ENCODE peak calls at places on chromosomes 4 and X, in four cellular contexts. One of them, this sample, is unnamed. For H3K4me1, the result is how much of the 10 kb centered on the place peaks cover.

GRCh38 chr4:188960411-188961093 is 821.3 kb downstream of the TRIML1 start:
- DNase-seq in suprapubic skin: no peak
- DNase-seq in HepG2: no peak
- DNase-seq in lower lobe of right lung: no peak
- DNase-seq in this sample: no peak

GRCh38 chr4:145339075-145339725 is 142.5 kb upstream of the SMAD1 start:
- DNase-seq in HepG2: no peak
- DNase-seq in lower lobe of right lung: no peak
- DNase-seq in suprapubic skin: no peak
- DNase-seq in this sample: no peak

GRCh38 chrX:129540068-129540653 is at the start of gene OCRL:
- DNase-seq in HepG2: peak
- DNase-seq in suprapubic skin: peak
- DNase-seq in lower lobe of right lung: peak
- DNase-seq in this sample: peak

GRCh38 chrX:22063284-22063683 is 31.2 kb downstream of the PHEX start:
- DNase-seq in suprapubic skin: no peak
- DNase-seq in lower lobe of right lung: no peak
- DNase-seq in HepG2: no peak
- DNase-seq in this sample: peak

GRCh38 chr4:169940460-169940859 is 85.7 kb downstream of the MFAP3L start:
- DNase-seq in suprapubic skin: no peak
- DNase-seq in lower lobe of right lung: no peak
- DNase-seq in HepG2: no peak
- DNase-seq in this sample: no peak

GRCh38 chr4:104907991-104908390 is 238.7 kb upstream of the TET2 start:
- DNase-seq in lower lobe of right lung: no peak
- DNase-seq in suprapubic skin: no peak
- DNase-seq in HepG2: no peak
- DNase-seq in this sample: no peak

GRCh38 chr4:118969359-118969758 is 80.7 kb downstream of the SYNPO2 start:
- DNase-seq in HepG2: peak
- DNase-seq in lower lobe of right lung: no peak
- DNase-seq in suprapubic skin: no peak
- DNase-seq in this sample: peak

GRCh38 chrX:154401045-154401799 is 3.0 kb downstream of the RPL10 start:
- DNase-seq in HepG2: peak
- DNase-seq in lower lobe of right lung: no peak
- DNase-seq in suprapubic skin: no peak
- DNase-seq in this sample: peak

GRCh38 chrX:109847257-109848187 is 114.5 kb upstream of the ACSL4 start:
- DNase-seq in suprapubic skin: no peak
- DNase-seq in lower lobe of right lung: no peak
- DNase-seq in HepG2: peak
- DNase-seq in this sample: no peak

GRCh38 chr4:134505511-134505910 is 303.9 kb upstream of the PABPC4L start:
- DNase-seq in suprapubic skin: no peak
- DNase-seq in lower lobe of right lung: no peak
- DNase-seq in HepG2: no peak
- DNase-seq in this sample: no peak

GRCh38 chr4:121277194-121278105 is 103.4 kb downstream of the QRFPR start:
- DNase-seq in lower lobe of right lung: no peak
- DNase-seq in HepG2: peak
- DNase-seq in suprapubic skin: no peak
- DNase-seq in this sample: peak

GRCh38 chrX:1496076-1496475 is 40.9 kb downstream of the P2RY8 start:
- DNase-seq in lower lobe of right lung: no peak
- DNase-seq in suprapubic skin: no peak
- DNase-seq in HepG2: no peak
- DNase-seq in this sample: peak

GRCh38 chrX:111168314-111168713 is 72.3 kb downstream of the PAK3 start:
- DNase-seq in lower lobe of right lung: no peak
- DNase-seq in HepG2: peak
- DNase-seq in suprapubic skin: no peak
- DNase-seq in this sample: no peak

GRCh38 chr4:117983541-117984451 is 50.5 kb upstream of the NDST3 start:
- DNase-seq in suprapubic skin: no peak
- DNase-seq in HepG2: no peak
- DNase-seq in lower lobe of right lung: no peak
- DNase-seq in this sample: no peak

GRCh38 chrX:153778151-153778551 is 2.7 kb upstream of the SRPK3 start:
- DNase-seq in lower lobe of right lung: no peak
- DNase-seq in HepG2: no peak
- DNase-seq in suprapubic skin: no peak
- DNase-seq in this sample: no peak

GRCh38 chr4:41358626-41359025 is 101.9 kb downstream of the UCHL1 start:
- DNase-seq in suprapubic skin: no peak
- DNase-seq in HepG2: no peak
- DNase-seq in lower lobe of right lung: no peak
- DNase-seq in this sample: no peak

GRCh38 chrX:131746491-131746968 is 202.7 kb downstream of the OR13H1 start:
- DNase-seq in lower lobe of right lung: no peak
- DNase-seq in suprapubic skin: no peak
- DNase-seq in HepG2: no peak
- DNase-seq in this sample: peak

GRCh38 chrX:46341767-46342322 is 203.4 kb downstream of the ZNF674 start:
- DNase-seq in lower lobe of right lung: no peak
- DNase-seq in HepG2: no peak
- DNase-seq in suprapubic skin: no peak
- DNase-seq in this sample: no peak

GRCh38 chr4:100782356-100782755 is 264.5 kb upstream of the EMCN start:
- DNase-seq in suprapubic skin: no peak
- DNase-seq in HepG2: no peak
- DNase-seq in lower lobe of right lung: no peak
- DNase-seq in this sample: no peak

GRCh38 chr4:35689866-35690265 is 554.4 kb downstream of the ARAP2 start:
- DNase-seq in HepG2: no peak
- DNase-seq in suprapubic skin: no peak
- DNase-seq in lower lobe of right lung: no peak
- DNase-seq in this sample: no peak

GRCh38 chrX:20363003-20363674 is 96.4 kb upstream of the RPS6KA3 start:
- DNase-seq in suprapubic skin: no peak
- DNase-seq in HepG2: no peak
- DNase-seq in lower lobe of right lung: no peak
- DNase-seq in this sample: no peak

GRCh38 chr4:98262431-98262830 is 1.2 kb downstream of the RAP1GDS1 start:
- DNase-seq in lower lobe of right lung: no peak
- DNase-seq in HepG2: no peak
- DNase-seq in suprapubic skin: no peak
- DNase-seq in this sample: peak

GRCh38 chr4:144647095-144647959 is 1.4 kb downstream of the HHIP start:
- DNase-seq in suprapubic skin: no peak
- DNase-seq in lower lobe of right lung: no peak
- DNase-seq in HepG2: no peak
- DNase-seq in this sample: no peak

GRCh38 chrX:97294016-97294415 is 410.3 kb downstream of the RPA4 start:
- DNase-seq in lower lobe of right lung: no peak
- DNase-seq in HepG2: no peak
- DNase-seq in suprapubic skin: no peak
- DNase-seq in this sample: no peak

GRCh38 chrX:33906971-33907370 is 225.1 kb downstream of the FAM47A start:
- DNase-seq in HepG2: no peak
- DNase-seq in suprapubic skin: no peak
- DNase-seq in lower lobe of right lung: no peak
- DNase-seq in this sample: no peak

GRCh38 chrX:129793604-129794191 is 13.9 kb downstream of the SASH3 start:
- DNase-seq in HepG2: no peak
- DNase-seq in lower lobe of right lung: no peak
- DNase-seq in suprapubic skin: no peak
- DNase-seq in this sample: no peak

GRCh38 chr4:162461952-162462351 is 298.2 kb upstream of the FSTL5 start:
- DNase-seq in lower lobe of right lung: no peak
- DNase-seq in HepG2: no peak
- DNase-seq in suprapubic skin: no peak
- DNase-seq in this sample: no peak

GRCh38 chr4:173527103-173527876 is 2.7 kb downstream of the HAND2 start:
- DNase-seq in lower lobe of right lung: no peak
- DNase-seq in HepG2: no peak
- DNase-seq in suprapubic skin: no peak
- DNase-seq in this sample: no peak

GRCh38 chr4:64784125-64784524 is 374.9 kb upstream of the TECRL start:
- DNase-seq in lower lobe of right lung: no peak
- DNase-seq in suprapubic skin: no peak
- DNase-seq in HepG2: no peak
- DNase-seq in this sample: no peak

GRCh38 chr4:145618210-145618911 is 824 bp upstream of the MMAA start:
- DNase-seq in suprapubic skin: no peak
- DNase-seq in HepG2: no peak
- DNase-seq in lower lobe of right lung: no peak
- DNase-seq in this sample: peak

GRCh38 chr4:53551963-53552362 is 39.3 kb downstream of the LNX1 start:
- DNase-seq in suprapubic skin: no peak
- DNase-seq in HepG2: no peak
- DNase-seq in lower lobe of right lung: no peak
- DNase-seq in this sample: no peak

GRCh38 chr4:41281038-41281634 is 24.4 kb downstream of the UCHL1 start:
- DNase-seq in lower lobe of right lung: no peak
- DNase-seq in suprapubic skin: no peak
- DNase-seq in HepG2: peak
- DNase-seq in this sample: peak

GRCh38 chr4:89300060-89300459 is 7.5 kb downstream of the GPRIN3 start:
- DNase-seq in suprapubic skin: no peak
- DNase-seq in lower lobe of right lung: no peak
- DNase-seq in HepG2: no peak
- DNase-seq in this sample: no peak

GRCh38 chr4:110852793-110853192 is 229.9 kb upstream of the PITX2 start:
- DNase-seq in suprapubic skin: no peak
- DNase-seq in lower lobe of right lung: no peak
- DNase-seq in HepG2: no peak
- DNase-seq in this sample: no peak

GRCh38 chr4:3516061-3516835 is 16.0 kb downstream of the LRPAP1 start:
- DNase-seq in lower lobe of right lung: peak
- DNase-seq in suprapubic skin: no peak
- DNase-seq in HepG2: no peak
- DNase-seq in this sample: no peak

GRCh38 chr4:4946416-4946815 is 72.8 kb downstream of the CYTL1 start:
- DNase-seq in suprapubic skin: no peak
- DNase-seq in lower lobe of right lung: no peak
- DNase-seq in HepG2: no peak
- DNase-seq in this sample: no peak
- H3K4me1 ChIP-seq in suprapubic skin: under half
- H3K4me1 ChIP-seq in lower lobe of right lung: under half
- H3K4me1 ChIP-seq in HepG2: under half
- H3K4me1 ChIP-seq in this sample: under half

GRCh38 chrX:63551856-63552255 is 200.7 kb upstream of the SPIN4 start:
- DNase-seq in HepG2: no peak
- DNase-seq in suprapubic skin: no peak
- DNase-seq in lower lobe of right lung: no peak
- DNase-seq in this sample: no peak
- H3K4me1 ChIP-seq in HepG2: under half
- H3K4me1 ChIP-seq in suprapubic skin: under half
- H3K4me1 ChIP-seq in lower lobe of right lung: under half
- H3K4me1 ChIP-seq in this sample: under half

DNA sequence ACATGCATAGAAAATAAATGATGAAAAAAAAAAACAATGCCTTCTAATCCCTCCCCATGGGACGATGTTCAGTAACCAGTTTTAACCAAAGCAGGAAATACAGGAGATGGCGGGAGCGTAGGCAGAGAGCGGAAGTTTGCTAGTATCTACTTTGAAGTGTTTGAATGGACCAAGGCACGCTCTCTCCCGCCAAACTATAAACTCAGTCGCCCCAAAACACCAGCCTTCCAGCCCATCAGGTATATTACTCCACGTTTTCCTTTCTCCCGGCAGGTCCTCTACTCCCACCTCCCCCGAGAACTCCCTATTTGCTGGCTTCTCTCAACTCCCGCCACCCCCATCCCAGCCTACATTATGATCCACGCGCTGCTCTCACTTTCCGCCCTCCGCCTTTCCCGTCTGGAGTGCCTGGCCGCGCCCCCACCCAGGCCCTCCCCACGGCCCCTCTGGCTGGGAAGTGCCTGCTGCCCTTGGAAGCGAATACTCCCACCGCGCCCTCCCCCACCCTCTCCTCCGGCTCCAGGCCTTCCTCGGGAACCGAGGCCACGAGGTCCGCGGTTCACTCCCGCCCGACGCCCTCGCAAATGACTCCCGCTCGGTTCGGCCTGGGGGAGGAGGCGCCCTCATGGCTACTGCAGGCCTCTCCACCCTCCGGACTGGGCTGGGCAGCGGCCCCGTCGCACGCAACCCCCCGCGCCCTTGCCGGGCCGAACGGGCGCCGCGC is 741 bp downstream of the DHX15 start:
- DNase-seq in suprapubic skin: peak
- DNase-seq in lower lobe of right lung: peak
- DNase-seq in HepG2: peak
- DNase-seq in this sample: peak
- H3K4me1 ChIP-seq in suprapubic skin: under half
- H3K4me1 ChIP-seq in lower lobe of right lung: under half
- H3K4me1 ChIP-seq in HepG2: half or more
- H3K4me1 ChIP-seq in this sample: half or more

GRCh38 chr4:2390146-2390545 is 28.3 kb downstream of the ZFYVE28 start:
- DNase-seq in suprapubic skin: no peak
- DNase-seq in HepG2: peak
- DNase-seq in lower lobe of right lung: no peak
- DNase-seq in this sample: no peak
- H3K4me1 ChIP-seq in suprapubic skin: under half
- H3K4me1 ChIP-seq in HepG2: under half
- H3K4me1 ChIP-seq in lower lobe of right lung: under half
- H3K4me1 ChIP-seq in this sample: under half

DNA sequence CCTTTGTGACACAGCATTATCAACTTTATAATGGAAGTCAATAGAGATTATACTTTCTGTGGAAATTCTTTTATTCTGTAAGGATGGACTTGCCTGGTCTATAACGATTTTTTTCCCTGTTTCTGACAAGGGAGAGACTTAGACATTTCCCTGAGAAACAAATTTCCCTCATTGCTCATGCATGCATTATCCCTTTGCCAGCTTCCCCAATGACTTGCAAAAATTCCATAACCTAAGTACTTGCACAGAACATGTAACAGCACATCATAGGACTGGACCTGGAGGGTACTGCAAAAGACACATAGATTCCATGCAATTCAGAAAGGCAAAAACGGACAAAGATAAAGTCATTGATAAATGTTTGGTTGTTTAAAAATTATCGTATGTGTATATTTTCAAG is 166.7 kb downstream of the FHIP1A start:
- DNase-seq in suprapubic skin: no peak
- DNase-seq in lower lobe of right lung: no peak
- DNase-seq in HepG2: no peak
- DNase-seq in this sample: no peak
- H3K4me1 ChIP-seq in suprapubic skin: under half
- H3K4me1 ChIP-seq in lower lobe of right lung: under half
- H3K4me1 ChIP-seq in HepG2: under half
- H3K4me1 ChIP-seq in this sample: under half

This sample was measured in OCI-LY7.